ENCODE peak calls at places on chromosomes 2 and 18, in seven cellular contexts. K is stromal cell of bone marrow, N is non-pigmented ciliary epithelial cell, V is WTC11, D is ELF-1, T is NCI-H2107, C is hypothalamus. M is an unnamed sample.

GRCh38 chr2:120952318-120952717 is 216.7 kb downstream of the GLI2 start:
- DNase-seq in K (no peak), N (no peak), V (no peak), D (peak), T (no peak), C (no peak), M (no peak)

GRCh38 chr2:61210332-61210981 is 48.5 kb downstream of the C2orf74 start:
- DNase-seq in K (peak), N (peak), V (no peak), D (no peak), T (no peak), C (no peak), M (no peak)

GRCh38 chr2:130823886-130824491 is 12.7 kb upstream of the ARHGEF4 start:
- DNase-seq in K (no peak), N (no peak), V (no peak), D (no peak), T (no peak), C (no peak), M (no peak)

GRCh38 chr2:3289526-3289925 is 88.1 kb downstream of the EIPR1 start:
- DNase-seq in K (no peak), N (no peak), V (no peak), D (no peak), T (no peak), C (no peak), M (no peak)

GRCh38 chr2:202815548-202816420 is 55.8 kb downstream of the ICA1L start:
- DNase-seq in K (no peak), N (no peak), V (no peak), D (no peak), T (no peak), C (no peak), M (no peak)

GRCh38 chr2:203951366-203951902 is 14.9 kb downstream of the ICOS start:
- DNase-seq in K (no peak), N (no peak), V (no peak), D (no peak), T (no peak), C (no peak), M (peak)

GRCh38 chr18:42268186-42268725 is 313.2 kb downstream of the PIK3C3 start:
- DNase-seq in K (no peak), N (no peak), V (no peak), D (no peak), T (no peak), C (no peak), M (no peak)

GRCh38 chr2:220033546-220033945 is 406.1 kb downstream of the SLC4A3 start:
- DNase-seq in K (no peak), N (no peak), V (no peak), D (peak), T (no peak), C (no peak), M (no peak)

GRCh38 chr2:12716250-12717190 is at the start of gene TRIB2:
- DNase-seq in K (peak), N (no peak), V (peak), D (peak), T (peak), C (peak), M (peak)

GRCh38 chr18:35642802-35643201 is 61.3 kb downstream of the GALNT1 start:
- DNase-seq in K (no peak), N (no peak), V (no peak), D (no peak), T (no peak), C (no peak), M (no peak)

GRCh38 chr2:151771599-151772358 is 37.5 kb upstream of the NEB start:
- DNase-seq in K (no peak), N (no peak), V (no peak), D (no peak), T (no peak), C (no peak), M (peak)

M was measured in NAMALWA.